ENCODE peak calls at places on chromosomes 11 and 22, in four cellular contexts. H is HEK293T, D is cardiac fibroblast, G is HFFc6. Q is an unnamed sample.

GRCh38 chr22:50665212-50665611 is 7.4 kb upstream of the SHANK3 start:
- DNase-seq in H (no peak), D (no peak), G (no peak), Q (no peak)

GRCh38 chr11:130611791-130612251 is 163.4 kb downstream of the ADAMTS15 start:
- DNase-seq in H (no peak), D (peak; percentile 59), G (no peak), Q (no peak)

GRCh38 chr22:22923379-22923778 is 35.8 kb downstream of the IGLL5 start:
- DNase-seq in H (no peak), D (no peak), G (no peak), Q (no peak)

GRCh38 chr22:28817919-28818859 is 17.8 kb upstream of the XBP1 start:
- DNase-seq in H (no peak), D (no peak), G (no peak), Q (no peak)

GRCh38 chr11:14417975-14418374 is 59.0 kb upstream of the RRAS2 start:
- DNase-seq in H (no peak), D (peak; percentile 33), G (peak; percentile 42), Q (no peak)

GRCh38 chr22:21710156-21710555 is 25.4 kb downstream of the YPEL1 start:
- DNase-seq in H (no peak), D (no peak), G (peak; percentile 30), Q (no peak)

GRCh38 chr11:122852071-122852831 is 14.0 kb downstream of the CRTAM start:
- DNase-seq in H (no peak), D (no peak), G (peak; percentile 20), Q (no peak)

GRCh38 chr11:35166369-35167360 is 27.7 kb downstream of the CD44 start:
- DNase-seq in H (no peak), D (peak; percentile 77), G (peak; percentile 99), Q (no peak)

GRCh38 chr22:30290679-30291333 is 1.5 kb upstream of the CASTOR1 start:
- DNase-seq in H (no peak), D (peak; percentile 87), G (peak; percentile 36), Q (no peak)

GRCh38 chr11:105022998-105023397 is at the start of gene CASP5:
- DNase-seq in H (no peak), D (no peak), G (no peak), Q (no peak)

GRCh38 chr11:2209370-2209801 is 37.8 kb upstream of the TH start:
- DNase-seq in H (no peak), D (no peak), G (no peak), Q (no peak)

GRCh38 chr11:69943066-69943465 is 123.8 kb upstream of the FGF3 start:
- DNase-seq in H (no peak), D (no peak), G (no peak), Q (no peak)

GRCh38 chr11:64449381-64450167 is 90.6 kb downstream of the RPS6KA4 start:
- DNase-seq in H (peak; percentile 91), D (peak; percentile 61), G (peak; percentile 33), Q (peak; percentile 87)

GRCh38 chr11:126410649-126411048 is 55.2 kb downstream of the ST3GAL4 start:
- DNase-seq in H (no peak), D (peak; percentile 71), G (no peak), Q (no peak)

GRCh38 chr22:23514317-23515038 is 65.6 kb downstream of the IGLL1 start:
- DNase-seq in H (no peak), D (no peak), G (no peak), Q (no peak)

GRCh38 chr11:130533113-130533803 is 84.8 kb downstream of the ADAMTS15 start:
- DNase-seq in H (peak; percentile 19), D (no peak), G (no peak), Q (peak; percentile 28)

GRCh38 chr22:42780070-42780540 is 59.4 kb upstream of the A4GALT start:
- DNase-seq in H (peak; percentile 71), D (peak; percentile 98), G (peak; percentile 93), Q (peak; percentile 94)

GRCh38 chr22:26576026-26576680 is 13.8 kb downstream of the TPST2 start:
- DNase-seq in H (no peak), D (no peak), G (no peak), Q (no peak)

GRCh38 chr11:95389427-95389826 is 158.4 kb upstream of the SESN3 start:
- DNase-seq in H (no peak), D (no peak), G (no peak), Q (no peak)

GRCh38 chr22:32612834-32613233 is 138.2 kb downstream of the FBXO7 start:
- DNase-seq in H (no peak), D (no peak), G (no peak), Q (no peak)

GRCh38 chr11:28464252-28464867 is 356.2 kb downstream of the METTL15 start:
- DNase-seq in H (no peak), D (peak; percentile 41), G (no peak), Q (no peak)

GRCh38 chr11:61551630-61552029 is 29.2 kb downstream of the SYT7 start:
- DNase-seq in H (no peak), D (peak; percentile 63), G (peak; percentile 14), Q (no peak)

GRCh38 chr11:63020671-63021255 is 5.1 kb upstream of the SLC22A8 start:
- DNase-seq in H (peak; percentile 56), D (no peak), G (no peak), Q (no peak)

GRCh38 chr11:112100457-112100856 is 13.8 kb downstream of the SDHD start:
- DNase-seq in H (no peak), D (peak; percentile 4), G (peak; percentile 39), Q (no peak)

GRCh38 chr11:10658621-10659338 is 34.8 kb downstream of the IRAG1 start:
- DNase-seq in H (no peak), D (no peak), G (no peak), Q (no peak)

GRCh38 chr11:113926273-113927183 is 21.9 kb downstream of the HTR3B start:
- DNase-seq in H (no peak), D (no peak), G (no peak), Q (no peak)

GRCh38 chr11:3169235-3169951 is 4.3 kb upstream of the OSBPL5 start:
- DNase-seq in H (no peak), D (peak; percentile 76), G (peak; percentile 78), Q (no peak)

GRCh38 chr11:119506436-119506835 is 83.5 kb upstream of the THY1 start:
- DNase-seq in H (no peak), D (peak; percentile 18), G (no peak), Q (no peak)

GRCh38 chr22:36304429-36304828 is 51.5 kb downstream of the APOL1 start:
- DNase-seq in H (no peak), D (no peak), G (no peak), Q (no peak)